ENCODE peak calls at places on chromosomes 3 and 15, in seven cellular contexts. D is H1, G is HCT116, P is GM12878, W is HepG2, Y is NT2/D1, J is SK-N-SH. I is an unnamed sample.

GRCh38 chr3:159937561-159937960 is 51.1 kb upstream of the IL12A start:
- DNase-seq in W (no peak), J (no peak), D (no peak), G (no peak), Y (no peak), P (no peak), I (no peak)

GRCh38 chr3:139088462-139089324 is 44.0 kb upstream of the PRR23C start:
- DNase-seq in D (no peak), Y (no peak), P (no peak), W (no peak), J (no peak), G (no peak), I (no peak)

GRCh38 chr15:63085289-63085688 is 36.4 kb upstream of the LACTB start:
- DNase-seq in W (no peak), G (no peak), P (no peak), Y (no peak), D (no peak), J (no peak), I (no peak)

GRCh38 chr3:150184426-150185071 is 213.9 kb upstream of the PFN2 start:
- DNase-seq in J (no peak), P (no peak), G (no peak), Y (no peak), W (peak; percentile 68), D (no peak), I (no peak)

GRCh38 chr3:53243165-53243564 is 12.7 kb downstream of the TKT start:
- DNase-seq in Y (no peak), W (no peak), D (no peak), J (peak; percentile 47), G (no peak), P (no peak), I (no peak)

GRCh38 chr15:63870403-63871209 is 36.9 kb upstream of the HERC1 start:
- DNase-seq in D (peak; percentile 9), P (no peak), J (no peak), W (peak; percentile 61), G (no peak), Y (peak; percentile 25), I (peak; percentile 70)

GRCh38 chr15:74403981-74404563 is 29.7 kb downstream of the SEMA7A start:
- DNase-seq in G (no peak), J (no peak), Y (no peak), W (no peak), D (no peak), P (peak; percentile 95), I (no peak)

GRCh38 chr15:31459011-31459748 is 132.5 kb downstream of the KLF13 start:
- DNase-seq in J (no peak), D (no peak), W (no peak), P (peak; percentile 77), Y (no peak), G (no peak), I (no peak)

GRCh38 chr3:87575538-87575937 is 299.2 kb upstream of the POU1F1 start:
- DNase-seq in Y (no peak), D (no peak), P (no peak), G (no peak), J (no peak), W (no peak), I (no peak)

GRCh38 chr15:48498828-48499227 is 146.7 kb downstream of the FBN1 start:
- DNase-seq in J (no peak), Y (no peak), W (no peak), P (no peak), G (no peak), D (no peak), I (no peak)

GRCh38 chr3:51966016-51966415 is 1.2 kb downstream of the PCBP4 start:
- DNase-seq in Y (no peak), J (no peak), D (no peak), P (no peak), W (no peak), G (no peak), I (no peak)

GRCh38 chr3:39288300-39288808 is 8.5 kb upstream of the CX3CR1 start:
- DNase-seq in P (peak; percentile 95), W (peak; percentile 74), G (peak; percentile 78), D (peak; percentile 91), J (peak; percentile 92), Y (peak; percentile 91), I (peak; percentile 94)

GRCh38 chr3:163043074-163043473 is 1546.5 kb downstream of the OTOL1 start:
- DNase-seq in P (no peak), D (no peak), G (peak; percentile 18), Y (peak; percentile 32), J (no peak), W (peak; percentile 25), I (no peak)

DNA sequence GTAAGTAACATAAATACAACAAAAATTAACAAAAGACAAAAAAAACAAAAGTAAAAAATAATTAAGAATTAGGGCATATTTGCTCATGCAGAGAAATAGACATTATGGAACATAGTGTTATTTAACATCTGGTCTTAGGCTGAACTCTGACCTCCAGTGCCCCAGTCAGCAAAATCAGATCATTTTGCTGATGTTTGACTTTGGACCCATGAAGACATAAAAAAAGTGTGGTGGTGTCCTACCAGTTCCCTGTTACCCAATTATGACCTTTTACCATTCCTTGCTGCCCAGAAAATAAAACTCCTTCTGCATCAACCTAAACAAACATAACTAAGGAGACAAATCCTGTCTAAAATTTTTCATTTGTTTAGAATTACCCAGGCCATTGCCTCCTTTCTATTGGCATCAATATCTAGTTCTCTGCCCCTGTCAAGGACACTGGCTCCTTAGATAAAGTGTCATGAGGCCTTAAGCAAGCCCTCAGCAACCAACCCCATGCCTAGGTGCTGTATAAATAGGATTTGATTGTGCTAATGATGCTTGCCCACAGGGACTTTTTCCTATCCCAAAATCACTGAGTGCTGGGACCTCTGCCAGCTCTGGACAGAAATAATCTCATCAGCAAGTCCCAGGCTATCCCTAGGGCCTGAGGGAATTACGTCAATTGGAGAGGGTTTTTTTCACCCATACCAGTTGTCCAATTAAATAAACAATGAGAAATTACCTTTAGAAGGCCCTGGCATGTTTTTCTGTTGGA is 334.5 kb upstream of the UMPS start:
- DNase-seq in P (no peak), Y (no peak), J (peak; percentile 82), W (no peak), D (no peak), G (no peak), I (no peak)
- TF ChIP-seq YY1 in P (no peak), Y (no peak), J (no peak), W (no peak), D (no peak), G (no peak), I (no peak)

GRCh38 chr15:27095809-27096580 is 125.0 kb downstream of the GABRG3 start:
- DNase-seq in D (no peak), G (no peak), P (no peak), Y (no peak), W (no peak), J (peak; percentile 80), I (no peak)
- TF ChIP-seq YY1 in D (no peak), G (no peak), P (no peak), Y (no peak), W (no peak), J (no peak), I (no peak)

GRCh38 chr3:49362579-49362978 is 4.4 kb upstream of the GPX1 start:
- DNase-seq in J (no peak), W (no peak), D (no peak), Y (no peak), G (no peak), P (no peak), I (no peak)
- TF ChIP-seq YY1 in J (no peak), W (no peak), D (no peak), Y (no peak), G (no peak), P (no peak), I (no peak)

GRCh38 chr3:88912294-88913014 is 195.0 kb upstream of the EPHA3 start:
- DNase-seq in J (no peak), Y (peak; percentile 80), G (no peak), W (no peak), P (no peak), D (peak; percentile 61), I (no peak)
- TF ChIP-seq YY1 in J (no peak), Y (no peak), G (no peak), W (no peak), P (no peak), D (no peak), I (no peak)

GRCh38 chr3:54877675-54878544 is 49.9 kb downstream of the LRTM1 start:
- DNase-seq in G (no peak), J (no peak), W (no peak), P (no peak), Y (no peak), D (no peak), I (no peak)
- TF ChIP-seq YY1 in G (no peak), J (no peak), W (no peak), P (no peak), Y (no peak), D (no peak), I (no peak)

GRCh38 chr3:113441051-113441770 is at the start of gene CFAP44:
- DNase-seq in J (no peak), Y (peak; percentile 40), G (no peak), W (peak; percentile 68), D (peak; percentile 50), P (no peak), I (no peak)

GRCh38 chr3:113438224-113438623 is 3.1 kb downstream of the CFAP44 start:
- DNase-seq in Y (no peak), W (no peak), P (no peak), D (no peak), G (no peak), J (no peak), I (no peak)

GRCh38 chr3:113436794-113437193 is 4.5 kb downstream of the CFAP44 start:
- DNase-seq in W (no peak), Y (no peak), P (no peak), J (no peak), G (no peak), D (no peak), I (no peak)

DNA sequence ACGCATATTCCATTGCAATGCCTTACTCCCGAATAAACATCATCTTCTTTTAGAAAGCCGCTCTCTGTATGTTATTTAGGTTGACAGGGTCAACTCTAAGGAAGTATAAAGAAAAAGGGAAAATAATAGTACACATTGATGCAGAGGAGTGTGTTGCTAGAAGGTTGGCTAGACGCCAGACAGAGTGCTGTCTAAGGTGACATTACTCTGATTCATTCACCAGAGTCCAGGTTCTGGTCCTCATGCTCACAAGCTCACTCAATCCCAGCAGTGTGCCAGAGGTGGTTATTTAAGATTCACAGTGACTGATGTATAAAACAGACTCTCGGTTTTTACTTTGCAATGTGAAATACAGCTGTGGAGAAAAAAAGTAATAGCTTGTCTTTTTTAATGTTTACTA is 1.7 kb downstream of the CFAP44 start:
- DNase-seq in G (no peak), Y (no peak), D (no peak), P (no peak), W (no peak), J (no peak), I (no peak)
- TF ChIP-seq YY1 in G (no peak), Y (no peak), D (no peak), P (no peak), W (no peak), J (no peak), I (no peak)

DNA sequence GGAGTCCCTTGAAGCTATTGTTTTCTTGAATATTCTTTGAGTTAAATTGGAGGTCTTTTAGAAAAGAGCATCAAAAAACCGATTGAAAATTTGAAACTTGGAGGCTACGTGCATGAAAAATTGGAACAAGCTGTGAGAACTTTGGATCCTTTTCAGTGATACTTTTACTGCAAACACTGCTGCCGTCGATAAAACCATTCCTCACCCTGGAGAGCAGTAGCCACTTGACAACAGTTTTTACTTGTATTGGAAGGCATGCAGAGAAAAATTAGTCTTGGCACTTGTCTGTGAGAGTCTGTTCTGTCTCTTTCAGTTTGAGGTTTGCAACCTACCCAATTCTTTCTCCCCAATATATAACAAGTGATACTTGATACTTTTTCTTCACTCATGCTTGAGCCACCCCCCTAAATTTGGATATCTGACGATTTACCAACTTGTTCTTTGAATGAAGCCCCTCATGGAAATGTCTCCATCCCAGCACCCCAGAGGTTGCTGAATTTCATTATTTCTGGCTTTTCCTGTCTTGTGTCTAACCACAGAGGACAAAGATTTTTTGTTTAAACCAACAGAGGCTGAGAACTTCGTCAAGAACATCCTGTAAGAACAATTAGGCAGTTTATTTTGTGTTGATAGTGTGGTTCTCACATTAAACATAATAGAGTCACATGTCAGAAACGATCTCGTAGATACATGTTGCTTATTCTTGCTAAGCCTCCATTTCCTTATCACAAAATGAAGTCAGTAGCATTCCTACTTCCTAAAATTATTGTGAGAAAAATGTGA is 307.3 kb upstream of the PLSCR5 start:
- DNase-seq in Y (no peak), D (no peak), J (no peak), G (no peak), W (no peak), P (no peak), I (no peak)
- TF ChIP-seq YY1 in Y (no peak), D (no peak), J (no peak), G (no peak), W (no peak), P (no peak), I (no peak)